ENCODE peak calls at places on chromosome 6, in ten cellular contexts. One of them, this sample, is unnamed.

GRCh38 chr6:4225207-4225872 is 90.0 kb upstream of the ECI2 start:
- DNase-seq in lower lobe of right lung: no peak
- DNase-seq in adrenal gland: no peak
- DNase-seq in HCT116: no peak
- DNase-seq in PC-3: no peak
- DNase-seq in body of pancreas: no peak
- DNase-seq in endothelial cell of umbilical vein: no peak
- DNase-seq in A549: no peak
- DNase-seq in mesenchymal stem cell: no peak
- DNase-seq in psoas muscle: no peak
- DNase-seq in this sample: no peak

GRCh38 chr6:162344935-162345599 is 382.5 kb downstream of the PRKN start:
- DNase-seq in lower lobe of right lung: no peak
- DNase-seq in adrenal gland: no peak
- DNase-seq in HCT116: no peak
- DNase-seq in PC-3: no peak
- DNase-seq in body of pancreas: no peak
- DNase-seq in endothelial cell of umbilical vein: no peak
- DNase-seq in A549: no peak
- DNase-seq in mesenchymal stem cell: no peak
- DNase-seq in psoas muscle: no peak
- DNase-seq in this sample: no peak

GRCh38 chr6:130959938-130960337 is 103.1 kb downstream of the EPB41L2 start:
- DNase-seq in lower lobe of right lung: no peak
- DNase-seq in adrenal gland: no peak
- DNase-seq in HCT116: no peak
- DNase-seq in PC-3: no peak
- DNase-seq in body of pancreas: no peak
- DNase-seq in endothelial cell of umbilical vein: no peak
- DNase-seq in A549: no peak
- DNase-seq in mesenchymal stem cell: no peak
- DNase-seq in psoas muscle: no peak
- DNase-seq in this sample: no peak

GRCh38 chr6:3072798-3073197 is 4.5 kb downstream of the RIPK1 start:
- DNase-seq in lower lobe of right lung: no peak
- DNase-seq in adrenal gland: no peak
- DNase-seq in HCT116: no peak
- DNase-seq in PC-3: no peak
- DNase-seq in body of pancreas: no peak
- DNase-seq in endothelial cell of umbilical vein: no peak
- DNase-seq in A549: no peak
- DNase-seq in mesenchymal stem cell: no peak
- DNase-seq in psoas muscle: no peak
- DNase-seq in this sample: no peak

GRCh38 chr6:9332241-9332640 is 896.9 kb upstream of the SLC35B3 start:
- DNase-seq in lower lobe of right lung: no peak
- DNase-seq in adrenal gland: no peak
- DNase-seq in HCT116: no peak
- DNase-seq in PC-3: no peak
- DNase-seq in body of pancreas: no peak
- DNase-seq in endothelial cell of umbilical vein: no peak
- DNase-seq in A549: no peak
- DNase-seq in mesenchymal stem cell: no peak
- DNase-seq in psoas muscle: no peak
- DNase-seq in this sample: no peak

GRCh38 chr6:17504005-17504404 is 96.1 kb upstream of the FAM8A1 start:
- DNase-seq in lower lobe of right lung: no peak
- DNase-seq in adrenal gland: no peak
- DNase-seq in HCT116: no peak
- DNase-seq in PC-3: no peak
- DNase-seq in body of pancreas: no peak
- DNase-seq in endothelial cell of umbilical vein: no peak
- DNase-seq in A549: no peak
- DNase-seq in mesenchymal stem cell: no peak
- DNase-seq in psoas muscle: no peak
- DNase-seq in this sample: no peak

GRCh38 chr6:166556871-166557322 is 29.6 kb downstream of the RAMACL start:
- DNase-seq in lower lobe of right lung: peak; percentile 94
- DNase-seq in adrenal gland: peak; percentile 93
- DNase-seq in HCT116: peak; percentile 86
- DNase-seq in PC-3: peak; percentile 96
- DNase-seq in body of pancreas: peak; percentile 95
- DNase-seq in endothelial cell of umbilical vein: peak; percentile 100
- DNase-seq in A549: peak; percentile 23
- DNase-seq in mesenchymal stem cell: peak; percentile 37
- DNase-seq in psoas muscle: peak; percentile 89
- DNase-seq in this sample: peak; percentile 55

GRCh38 chr6:34981951-34982350 is 92.9 kb downstream of the ANKS1A start:
- DNase-seq in lower lobe of right lung: no peak
- DNase-seq in adrenal gland: no peak
- DNase-seq in HCT116: no peak
- DNase-seq in PC-3: peak; percentile 24
- DNase-seq in body of pancreas: no peak
- DNase-seq in endothelial cell of umbilical vein: no peak
- DNase-seq in A549: no peak
- DNase-seq in mesenchymal stem cell: peak; percentile 21
- DNase-seq in psoas muscle: no peak
- DNase-seq in this sample: no peak

GRCh38 chr6:150229775-150230561 is 87.1 kb downstream of the PPP1R14C start:
- DNase-seq in lower lobe of right lung: no peak
- DNase-seq in adrenal gland: no peak
- DNase-seq in HCT116: no peak
- DNase-seq in PC-3: peak; percentile 27
- DNase-seq in body of pancreas: no peak
- DNase-seq in endothelial cell of umbilical vein: no peak
- DNase-seq in A549: no peak
- DNase-seq in mesenchymal stem cell: no peak
- DNase-seq in psoas muscle: no peak
- DNase-seq in this sample: no peak

GRCh38 chr6:156791261-156791850 is 14.2 kb downstream of the ARID1B start:
- DNase-seq in lower lobe of right lung: no peak
- DNase-seq in adrenal gland: peak; percentile 46
- DNase-seq in HCT116: no peak
- DNase-seq in PC-3: no peak
- DNase-seq in body of pancreas: peak; percentile 66
- DNase-seq in endothelial cell of umbilical vein: peak; percentile 65
- DNase-seq in A549: no peak
- DNase-seq in mesenchymal stem cell: peak; percentile 62
- DNase-seq in psoas muscle: no peak
- DNase-seq in this sample: no peak

GRCh38 chr6:39906318-39906761 is 27.9 kb downstream of the MOCS1 start:
- DNase-seq in lower lobe of right lung: no peak
- DNase-seq in adrenal gland: no peak
- DNase-seq in HCT116: no peak
- DNase-seq in PC-3: no peak
- DNase-seq in body of pancreas: peak; percentile 45
- DNase-seq in endothelial cell of umbilical vein: no peak
- DNase-seq in A549: no peak
- DNase-seq in mesenchymal stem cell: no peak
- DNase-seq in psoas muscle: no peak
- DNase-seq in this sample: no peak

GRCh38 chr6:159217595-159218275 is 48.5 kb downstream of the FNDC1 start:
- DNase-seq in lower lobe of right lung: no peak
- DNase-seq in adrenal gland: peak; percentile 46
- DNase-seq in HCT116: peak; percentile 39
- DNase-seq in PC-3: peak; percentile 33
- DNase-seq in body of pancreas: peak; percentile 49
- DNase-seq in endothelial cell of umbilical vein: peak; percentile 1
- DNase-seq in A549: peak; percentile 62
- DNase-seq in mesenchymal stem cell: no peak
- DNase-seq in psoas muscle: no peak
- DNase-seq in this sample: no peak

GRCh38 chr6:111850288-111850937 is 22.8 kb downstream of the FYN start:
- DNase-seq in lower lobe of right lung: no peak
- DNase-seq in adrenal gland: no peak
- DNase-seq in HCT116: no peak
- DNase-seq in PC-3: no peak
- DNase-seq in body of pancreas: no peak
- DNase-seq in endothelial cell of umbilical vein: no peak
- DNase-seq in A549: no peak
- DNase-seq in mesenchymal stem cell: no peak
- DNase-seq in psoas muscle: no peak
- DNase-seq in this sample: no peak
- H3K4me3 ChIP-seq in lower lobe of right lung: no peak overlapping the region
- H3K4me3 ChIP-seq in adrenal gland: no peak overlapping the region
- H3K4me3 ChIP-seq in HCT116: no peak overlapping the region
- H3K4me3 ChIP-seq in PC-3: no peak overlapping the region
- H3K4me3 ChIP-seq in body of pancreas: no peak overlapping the region
- H3K4me3 ChIP-seq in endothelial cell of umbilical vein: no peak overlapping the region
- H3K4me3 ChIP-seq in A549: no peak overlapping the region
- H3K4me3 ChIP-seq in mesenchymal stem cell: no peak overlapping the region
- H3K4me3 ChIP-seq in psoas muscle: no peak overlapping the region
- H3K4me3 ChIP-seq in this sample: no peak overlapping the region

GRCh38 chr6:24205020-24205492 is 79.0 kb downstream of the NRSN1 start:
- DNase-seq in lower lobe of right lung: no peak
- DNase-seq in adrenal gland: no peak
- DNase-seq in HCT116: peak; percentile 28
- DNase-seq in PC-3: peak; percentile 78
- DNase-seq in body of pancreas: peak; percentile 6
- DNase-seq in endothelial cell of umbilical vein: peak; percentile 65
- DNase-seq in A549: peak; percentile 6
- DNase-seq in mesenchymal stem cell: peak; percentile 50
- DNase-seq in psoas muscle: no peak
- DNase-seq in this sample: no peak
- H3K27ac ChIP-seq in lower lobe of right lung: no peak overlapping the region
- H3K27ac ChIP-seq in adrenal gland: no peak overlapping the region
- H3K27ac ChIP-seq in HCT116: no peak overlapping the region
- H3K27ac ChIP-seq in PC-3: no peak overlapping the region
- H3K27ac ChIP-seq in body of pancreas: no peak overlapping the region
- H3K27ac ChIP-seq in endothelial cell of umbilical vein: no peak overlapping the region
- H3K27ac ChIP-seq in A549: no peak overlapping the region
- H3K27ac ChIP-seq in mesenchymal stem cell: no peak overlapping the region
- H3K27ac ChIP-seq in psoas muscle: no peak overlapping the region
- H3K27ac ChIP-seq in this sample: no peak overlapping the region

GRCh38 chr6:146028250-146028789 is 542 bp upstream of the GRM1 start:
- DNase-seq in lower lobe of right lung: peak; percentile 63
- DNase-seq in adrenal gland: peak; percentile 68
- DNase-seq in HCT116: no peak
- DNase-seq in PC-3: peak; percentile 41
- DNase-seq in body of pancreas: peak; percentile 46
- DNase-seq in endothelial cell of umbilical vein: peak; percentile 52
- DNase-seq in A549: peak; percentile 12
- DNase-seq in mesenchymal stem cell: peak; percentile 60
- DNase-seq in psoas muscle: peak; percentile 59
- DNase-seq in this sample: peak; percentile 22

GRCh38 chr6:146032387-146032786 is 3.5 kb downstream of the GRM1 start:
- DNase-seq in lower lobe of right lung: no peak
- DNase-seq in adrenal gland: no peak
- DNase-seq in HCT116: no peak
- DNase-seq in PC-3: no peak
- DNase-seq in body of pancreas: no peak
- DNase-seq in endothelial cell of umbilical vein: no peak
- DNase-seq in A549: no peak
- DNase-seq in mesenchymal stem cell: no peak
- DNase-seq in psoas muscle: no peak
- DNase-seq in this sample: no peak

GRCh38 chr6:146028835-146029572 is at the start of gene GRM1:
- DNase-seq in lower lobe of right lung: no peak
- DNase-seq in adrenal gland: no peak
- DNase-seq in HCT116: no peak
- DNase-seq in PC-3: no peak
- DNase-seq in body of pancreas: no peak
- DNase-seq in endothelial cell of umbilical vein: no peak
- DNase-seq in A549: no peak
- DNase-seq in mesenchymal stem cell: no peak
- DNase-seq in psoas muscle: no peak
- DNase-seq in this sample: no peak

GRCh38 chr6:146027586-146028249 is 1.1 kb upstream of the GRM1 start:
- DNase-seq in lower lobe of right lung: no peak
- DNase-seq in adrenal gland: no peak
- DNase-seq in HCT116: no peak
- DNase-seq in PC-3: no peak
- DNase-seq in body of pancreas: no peak
- DNase-seq in endothelial cell of umbilical vein: no peak
- DNase-seq in A549: no peak
- DNase-seq in mesenchymal stem cell: no peak
- DNase-seq in psoas muscle: no peak
- DNase-seq in this sample: no peak

DNA sequence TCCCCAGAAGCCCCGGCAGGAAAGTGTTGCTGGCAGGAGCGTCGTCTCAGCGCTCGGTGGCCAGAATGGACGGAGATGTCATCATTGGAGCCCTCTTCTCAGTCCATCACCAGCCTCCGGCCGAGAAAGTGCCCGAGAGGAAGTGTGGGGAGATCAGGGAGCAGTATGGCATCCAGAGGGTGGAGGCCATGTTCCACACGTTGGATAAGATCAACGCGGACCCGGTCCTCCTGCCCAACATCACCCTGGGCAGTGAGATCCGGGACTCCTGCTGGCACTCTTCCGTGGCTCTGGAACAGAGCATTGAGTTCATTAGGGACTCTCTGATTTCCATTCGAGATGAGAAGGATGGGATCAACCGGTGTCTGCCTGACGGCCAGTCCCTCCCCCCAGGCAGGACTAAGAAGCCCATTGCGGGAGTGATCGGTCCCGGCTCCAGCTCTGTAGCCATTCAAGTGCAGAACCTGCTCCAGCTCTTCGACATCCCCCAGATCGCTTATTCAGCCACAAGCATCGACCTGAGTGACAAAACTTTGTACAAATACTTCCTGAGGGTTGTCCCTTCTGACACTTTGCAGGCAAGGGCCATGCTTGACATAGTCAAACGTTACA is 817 bp downstream of the GRM1 start:
- DNase-seq in lower lobe of right lung: no peak
- DNase-seq in adrenal gland: no peak
- DNase-seq in HCT116: no peak
- DNase-seq in PC-3: no peak
- DNase-seq in body of pancreas: no peak
- DNase-seq in endothelial cell of umbilical vein: no peak
- DNase-seq in A549: no peak
- DNase-seq in mesenchymal stem cell: no peak
- DNase-seq in psoas muscle: no peak
- DNase-seq in this sample: no peak
- H3K4me3 ChIP-seq in lower lobe of right lung: no peak overlapping the region
- H3K4me3 ChIP-seq in adrenal gland: no peak overlapping the region
- H3K4me3 ChIP-seq in HCT116: no peak overlapping the region
- H3K4me3 ChIP-seq in PC-3: no peak overlapping the region
- H3K4me3 ChIP-seq in body of pancreas: no peak overlapping the region
- H3K4me3 ChIP-seq in endothelial cell of umbilical vein: no peak overlapping the region
- H3K4me3 ChIP-seq in A549: no peak overlapping the region
- H3K4me3 ChIP-seq in mesenchymal stem cell: no peak overlapping the region
- H3K4me3 ChIP-seq in psoas muscle: no peak overlapping the region
- H3K4me3 ChIP-seq in this sample: no peak overlapping the region

GRCh38 chr6:43736211-43736786 is 33.7 kb upstream of the VEGFA start:
- DNase-seq in lower lobe of right lung: no peak
- DNase-seq in adrenal gland: no peak
- DNase-seq in HCT116: no peak
- DNase-seq in PC-3: no peak
- DNase-seq in body of pancreas: no peak
- DNase-seq in endothelial cell of umbilical vein: no peak
- DNase-seq in A549: no peak
- DNase-seq in mesenchymal stem cell: no peak
- DNase-seq in psoas muscle: no peak
- DNase-seq in this sample: no peak
- H3K27ac ChIP-seq in lower lobe of right lung: no peak overlapping the region
- H3K27ac ChIP-seq in adrenal gland: no peak overlapping the region
- H3K27ac ChIP-seq in HCT116: no peak overlapping the region
- H3K27ac ChIP-seq in PC-3: no peak overlapping the region
- H3K27ac ChIP-seq in body of pancreas: no peak overlapping the region
- H3K27ac ChIP-seq in endothelial cell of umbilical vein: no peak overlapping the region
- H3K27ac ChIP-seq in A549: no peak overlapping the region
- H3K27ac ChIP-seq in mesenchymal stem cell: no peak overlapping the region
- H3K27ac ChIP-seq in psoas muscle: no peak overlapping the region
- H3K27ac ChIP-seq in this sample: no peak overlapping the region

GRCh38 chr6:106102967-106103727 is 17.0 kb downstream of the PRDM1 start:
- DNase-seq in lower lobe of right lung: no peak
- DNase-seq in adrenal gland: no peak
- DNase-seq in HCT116: no peak
- DNase-seq in PC-3: no peak
- DNase-seq in body of pancreas: no peak
- DNase-seq in endothelial cell of umbilical vein: no peak
- DNase-seq in A549: no peak
- DNase-seq in mesenchymal stem cell: peak; percentile 26
- DNase-seq in psoas muscle: no peak
- DNase-seq in this sample: no peak
- H3K4me3 ChIP-seq in lower lobe of right lung: peak overlapping the region; percentile 50
- H3K4me3 ChIP-seq in adrenal gland: peak overlapping the region; percentile 9
- H3K4me3 ChIP-seq in HCT116: no peak overlapping the region
- H3K4me3 ChIP-seq in PC-3: peak overlapping the region; percentile 47
- H3K4me3 ChIP-seq in body of pancreas: no peak overlapping the region
- H3K4me3 ChIP-seq in endothelial cell of umbilical vein: no peak overlapping the region
- H3K4me3 ChIP-seq in A549: no peak overlapping the region
- H3K4me3 ChIP-seq in mesenchymal stem cell: peak overlapping the region; percentile 52
- H3K4me3 ChIP-seq in psoas muscle: peak overlapping the region; percentile 34
- H3K4me3 ChIP-seq in this sample: no peak overlapping the region

This sample was measured in ovary.